ENCODE peak calls at places on chromosome 18, in five cellular contexts. X is CD8-positive, alpha-beta T cell; I is natural killer cell; K is glutamatergic neuron; Q is MCF 10A. Y is an unnamed sample.

GRCh38 chr18:46480187-46480586 is 176.8 kb downstream of the LOXHD1 start:
- DNase-seq in K (no peak), I (no peak), Q (no peak), X (no peak), Y (no peak)

GRCh38 chr18:47928466-47928865 is 2.0 kb downstream of the SMAD2 start:
- DNase-seq in Q (peak), K (no peak), X (peak), I (no peak), Y (no peak)

GRCh38 chr18:59455728-59456276 is 96.7 kb upstream of the LMAN1 start:
- DNase-seq in X (no peak), I (no peak), Q (no peak), K (no peak), Y (no peak)

GRCh38 chr18:4987452-4988405 is 209.3 kb downstream of the AKAIN1 start:
- DNase-seq in K (no peak), Q (no peak), X (no peak), I (no peak), Y (no peak)

GRCh38 chr18:80154293-80154692 is 45.2 kb downstream of the ADNP2 start:
- DNase-seq in Q (peak), I (no peak), X (peak), K (no peak), Y (no peak)

GRCh38 chr18:49764032-49764431 is 49.3 kb downstream of the ACAA2 start:
- DNase-seq in X (no peak), I (no peak), Q (no peak), K (no peak), Y (no peak)

GRCh38 chr18:45871655-45872054 is 46.2 kb downstream of the SIGLEC15 start:
- DNase-seq in Q (peak), K (no peak), X (no peak), I (no peak), Y (no peak)

GRCh38 chr18:2411381-2411977 is 159.8 kb downstream of the METTL4 start:
- DNase-seq in X (no peak), K (no peak), I (no peak), Q (peak), Y (no peak)

GRCh38 chr18:52370841-52371240 is 30.8 kb downstream of the DCC start:
- DNase-seq in X (no peak), I (no peak), K (no peak), Q (no peak), Y (no peak)

GRCh38 chr18:57819119-57819518 is 16.0 kb upstream of the ATP8B1 start:
- DNase-seq in Q (no peak), X (no peak), K (no peak), I (no peak), Y (no peak)

GRCh38 chr18:79567481-79568147 is 112.0 kb upstream of the CTDP1 start:
- DNase-seq in I (no peak), K (peak), Q (peak), X (no peak), Y (no peak)

GRCh38 chr18:31497404-31497710 is 620 bp upstream of the DSG2 start:
- DNase-seq in K (no peak), I (no peak), Q (no peak), X (no peak), Y (no peak)

GRCh38 chr18:24734058-24734457 is 273.6 kb downstream of the HRH4 start:
- DNase-seq in Q (peak), X (no peak), I (no peak), K (peak), Y (no peak)

GRCh38 chr18:79250236-79250993 is 145.3 kb upstream of the NFATC1 start:
- DNase-seq in X (no peak), K (no peak), Q (no peak), I (no peak), Y (no peak)

GRCh38 chr18:58013241-58014211 is 30.5 kb upstream of the NEDD4L start:
- DNase-seq in K (no peak), I (no peak), Q (peak), X (no peak), Y (no peak)

GRCh38 chr18:48866028-48866733 is 84.6 kb downstream of the SMAD7 start:
- DNase-seq in K (peak), I (no peak), X (no peak), Q (no peak), Y (no peak)

GRCh38 chr18:40555914-40556313 is 1399.1 kb upstream of the PIK3C3 start:
- DNase-seq in X (no peak), K (no peak), I (no peak), Q (no peak), Y (no peak)

GRCh38 chr18:10205136-10205535 is 249.3 kb upstream of the APCDD1 start:
- DNase-seq in I (no peak), Q (no peak), X (no peak), K (no peak), Y (no peak)

GRCh38 chr18:21100678-21101077 is 10.9 kb downstream of the ROCK1 start:
- DNase-seq in X (no peak), Q (no peak), I (no peak), K (no peak), Y (no peak)

GRCh38 chr18:21110667-21111350 is 804 bp downstream of the ROCK1 start:
- DNase-seq in X (peak), I (peak), Q (peak), K (peak), Y (peak)

GRCh38 chr18:21109936-21110666 is 1.5 kb downstream of the ROCK1 start:
- DNase-seq in Q (no peak), K (no peak), I (no peak), X (no peak), Y (no peak)

GRCh38 chr18:21101172-21101571 is 10.4 kb downstream of the ROCK1 start:
- DNase-seq in I (no peak), Q (no peak), X (no peak), K (no peak), Y (no peak)

GRCh38 chr18:21105936-21106335 is 5.7 kb downstream of the ROCK1 start:
- DNase-seq in X (no peak), Q (no peak), K (no peak), I (no peak), Y (no peak)
- TF ChIP-seq CTCF in X (no peak), Q (no peak), K (no peak), I (no peak), Y (no peak)

GRCh38 chr18:73827801-73828200 is 319.8 kb downstream of the FBXO15 start:
- DNase-seq in K (no peak), I (no peak), X (no peak), Q (no peak), Y (no peak)
- TF ChIP-seq CTCF in K (no peak), I (no peak), X (no peak), Q (no peak), Y (no peak)

GRCh38 chr18:61991836-61992235 is 99.0 kb upstream of the RNF152 start:
- DNase-seq in Q (no peak), X (no peak), I (no peak), K (no peak), Y (no peak)

GRCh38 chr18:61991201-61991600 is 98.4 kb upstream of the RNF152 start:
- DNase-seq in X (no peak), K (no peak), I (no peak), Q (no peak), Y (no peak)

GRCh38 chr18:61992285-61992684 is 99.5 kb upstream of the RNF152 start:
- DNase-seq in I (no peak), X (no peak), K (no peak), Q (peak), Y (no peak)

GRCh38 chr18:61993831-61994230 is 101.0 kb upstream of the RNF152 start:
- DNase-seq in K (no peak), I (no peak), X (no peak), Q (no peak), Y (no peak)

DNA sequence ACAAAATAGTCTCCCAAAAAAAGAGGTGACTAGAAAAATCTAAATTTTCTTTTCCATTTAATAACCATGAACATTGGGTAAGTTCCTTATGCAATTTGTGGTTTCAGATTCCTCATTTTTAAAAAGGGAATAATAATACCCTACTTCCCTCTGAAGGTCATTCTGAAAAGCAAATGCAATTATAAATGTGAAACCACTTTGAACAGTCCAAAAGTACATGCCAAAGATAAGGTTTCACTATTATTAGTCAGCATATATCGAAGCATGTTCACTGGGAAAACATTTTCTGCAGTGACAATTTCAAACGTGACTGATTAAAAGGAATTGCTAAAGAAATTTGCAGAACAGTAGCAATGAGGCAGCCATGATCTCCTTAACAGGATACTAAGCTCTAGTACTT is 100.1 kb upstream of the RNF152 start:
- DNase-seq in X (no peak), Q (peak), I (no peak), K (no peak), Y (no peak)
- TF ChIP-seq CTCF in X (no peak), Q (no peak), I (no peak), K (no peak), Y (no peak)

DNA sequence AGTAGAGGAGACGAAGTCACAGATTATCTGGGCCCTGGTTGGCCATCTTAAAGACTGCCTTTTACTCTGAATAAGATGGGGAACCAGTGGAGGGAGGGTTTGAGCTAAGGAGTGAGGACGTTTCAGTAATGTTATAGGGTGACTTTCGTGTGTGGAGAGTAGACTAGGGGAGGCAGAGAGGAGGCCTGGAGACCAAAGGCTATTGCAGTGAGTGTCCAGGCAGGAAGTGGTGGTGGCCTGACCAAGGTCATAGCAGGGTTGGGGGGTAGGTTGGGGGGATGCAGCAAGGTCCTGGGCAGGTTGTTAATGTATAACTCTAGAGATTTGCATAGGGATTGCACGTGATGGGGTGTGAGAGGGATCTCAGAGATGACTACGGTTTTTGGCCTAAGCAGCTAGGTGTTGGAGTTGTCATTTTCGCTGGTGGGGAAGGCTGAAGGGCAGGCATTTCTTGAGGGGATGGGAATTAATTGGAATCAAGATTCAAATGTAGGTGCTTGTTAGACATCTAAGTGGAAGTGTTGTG is 4.9 kb downstream of the CEP192 start:
- DNase-seq in X (no peak), Q (no peak), K (no peak), I (no peak), Y (no peak)
- TF ChIP-seq CTCF in X (no peak), Q (no peak), K (no peak), I (no peak), Y (no peak)

DNA sequence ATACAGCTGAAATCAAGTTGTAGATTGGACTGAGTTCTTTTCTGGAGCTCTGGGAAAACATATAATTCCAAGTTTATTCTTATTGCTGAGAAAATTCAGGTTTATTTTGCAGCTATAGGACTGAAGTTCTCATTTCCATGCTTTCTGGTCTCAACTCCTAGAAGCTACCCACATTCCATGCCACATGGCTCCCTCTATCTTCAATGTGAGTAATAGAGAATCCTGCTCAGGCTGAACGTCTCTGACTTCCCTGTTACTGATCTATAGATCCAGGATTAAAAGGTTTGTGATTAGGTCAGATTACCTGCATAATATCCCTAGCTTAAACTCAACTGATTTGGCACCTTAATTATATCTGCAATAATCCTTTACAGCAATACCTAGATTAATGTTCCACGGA is 453.8 kb upstream of the MC4R start:
- DNase-seq in I (no peak), K (no peak), Q (peak), X (no peak), Y (no peak)
- TF ChIP-seq CTCF in I (no peak), K (no peak), Q (no peak), X (no peak), Y (no peak)

GRCh38 chr18:63073481-63073880 is 246.1 kb downstream of the BCL2 start:
- DNase-seq in I (no peak), K (no peak), X (no peak), Q (peak), Y (no peak)
- TF ChIP-seq CTCF in I (peak), K (no peak), X (no peak), Q (peak), Y (no peak)